ENCODE peak calls at places on chromosomes 7 and 10, in eight cellular contexts. K is Calu3; U is body of pancreas; T is foreskin fibroblast; R is uterus; J is CD8-positive, alpha-beta T cell; M is upper lobe of right lung; A is HL-60. S is an unnamed sample.

GRCh38 chr10:93032105-93032808 is 28.3 kb upstream of the CYP26C1 start:
- DNase-seq in J (no peak), T (no peak), M (no peak), A (no peak), K (no peak), R (no peak), U (no peak), S (no peak)

GRCh38 chr10:16699435-16699834 is 117.8 kb downstream of the RSU1 start:
- DNase-seq in T (no peak), J (no peak), A (no peak), M (no peak), K (no peak), R (no peak), U (no peak), S (no peak)

GRCh38 chr7:3408814-3409595 is 108.0 kb downstream of the SDK1 start:
- DNase-seq in J (no peak), A (no peak), M (no peak), R (no peak), U (no peak), K (no peak), T (no peak), S (no peak)

GRCh38 chr7:29839302-29839701 is 33.0 kb downstream of the WIPF3 start:
- DNase-seq in R (peak; percentile 49), M (no peak), A (no peak), T (peak; percentile 69), U (peak; percentile 38), J (no peak), K (no peak), S (no peak)

GRCh38 chr7:154512121-154512621 is 460.0 kb downstream of the DPP6 start:
- DNase-seq in M (no peak), R (no peak), A (no peak), K (no peak), U (no peak), T (no peak), J (no peak), S (no peak)

GRCh38 chr7:120645976-120646375 is 212.0 kb downstream of the TSPAN12 start:
- DNase-seq in A (no peak), K (no peak), M (no peak), U (no peak), T (no peak), R (no peak), J (no peak), S (no peak)

GRCh38 chr10:69902835-69903535 is 101.3 kb downstream of the COL13A1 start:
- DNase-seq in M (peak; percentile 77), U (peak; percentile 53), J (no peak), A (no peak), R (no peak), T (no peak), K (peak; percentile 47), S (no peak)

GRCh38 chr10:17502788-17503187 is 48.4 kb upstream of the ST8SIA6 start:
- DNase-seq in A (no peak), T (no peak), K (no peak), J (no peak), U (no peak), R (no peak), M (no peak), S (no peak)

GRCh38 chr10:12401466-12401865 is 52.1 kb downstream of the CAMK1D start:
- DNase-seq in T (no peak), J (no peak), M (no peak), R (no peak), K (no peak), U (no peak), A (no peak), S (no peak)

GRCh38 chr7:90337106-90337505 is 9.4 kb upstream of the GTPBP10 start:
- DNase-seq in K (no peak), T (no peak), J (no peak), A (no peak), U (no peak), R (no peak), M (no peak), S (no peak)

GRCh38 chr10:44399478-44400451 is 14.9 kb upstream of the CXCL12 start:
- DNase-seq in K (no peak), A (no peak), R (no peak), T (no peak), J (no peak), M (peak; percentile 33), U (no peak), S (no peak)

GRCh38 chr10:88156341-88156740 is 292.9 kb downstream of the PTEN start:
- DNase-seq in T (peak; percentile 97), A (no peak), R (no peak), U (no peak), M (no peak), J (no peak), K (no peak), S (no peak)

GRCh38 chr10:29535012-29535777 is 99.6 kb downstream of the SVIL start:
- DNase-seq in K (peak; percentile 93), T (peak; percentile 86), M (peak; percentile 69), A (no peak), U (peak; percentile 94), R (peak; percentile 66), J (no peak), S (peak; percentile 77)

GRCh38 chr10:60359066-60359465 is 30.6 kb downstream of the ANK3 start:
- DNase-seq in J (no peak), T (no peak), A (no peak), U (no peak), R (no peak), M (no peak), K (no peak), S (no peak)

GRCh38 chr10:96440257-96441125 is 73.2 kb downstream of the TLL2 start:
- DNase-seq in M (no peak), U (no peak), J (no peak), A (no peak), R (no peak), K (no peak), T (no peak), S (no peak)

GRCh38 chr7:40542982-40543741 is 408.4 kb downstream of the SUGCT start:
- DNase-seq in T (peak; percentile 45), J (no peak), R (no peak), M (no peak), K (no peak), U (no peak), A (no peak), S (no peak)

GRCh38 chr7:19772323-19772722 is 1.1 kb downstream of the TMEM196 start:
- DNase-seq in J (no peak), M (no peak), T (no peak), R (no peak), U (no peak), K (no peak), A (no peak), S (peak; percentile 5)

GRCh38 chr10:99331207-99331803 is 2.1 kb downstream of the CNNM1 start:
- DNase-seq in T (no peak), U (no peak), K (no peak), R (no peak), A (no peak), M (no peak), J (no peak), S (no peak)

GRCh38 chr10:133279266-133279960 is 2.7 kb upstream of the ADAM8 start:
- DNase-seq in T (no peak), M (no peak), U (no peak), A (peak; percentile 52), R (no peak), K (no peak), J (no peak), S (no peak)

GRCh38 chr7:128827971-128828711 is 2.1 kb upstream of the FLNC start:
- DNase-seq in U (no peak), R (no peak), T (peak; percentile 75), K (no peak), M (no peak), J (no peak), A (no peak), S (no peak)

GRCh38 chr7:134712196-134712595 is 65.5 kb downstream of the BPGM start:
- DNase-seq in J (no peak), R (no peak), A (no peak), T (no peak), K (no peak), U (no peak), M (no peak), S (no peak)

GRCh38 chr7:116598278-116598677 is 73.4 kb downstream of the CAV1 start:
- DNase-seq in R (no peak), T (no peak), K (peak; percentile 13), U (peak; percentile 30), A (no peak), M (no peak), J (no peak), S (no peak)

GRCh38 chr7:57071-57470 is 135.3 kb upstream of the FAM20C start:
- DNase-seq in U (peak; percentile 8), M (peak; percentile 53), A (no peak), T (no peak), J (no peak), R (no peak), K (no peak), S (no peak)

GRCh38 chr7:98640375-98640774 is 23.3 kb downstream of the NPTX2 start:
- DNase-seq in U (no peak), A (no peak), M (no peak), K (no peak), T (no peak), J (no peak), R (no peak), S (no peak)
- TF ChIP-seq CTCF in U (no peak), A (no peak), M (no peak), K (no peak), T (no peak), J (no peak), R (no peak), S (no peak)

GRCh38 chr10:109115179-109115578 is 808.1 kb downstream of the XPNPEP1 start:
- DNase-seq in M (no peak), J (no peak), A (peak; percentile 35), R (no peak), K (no peak), U (no peak), T (no peak), S (no peak)
- TF ChIP-seq CTCF in M (no peak), J (no peak), A (no peak), R (no peak), K (no peak), U (no peak), T (no peak), S (no peak)

GRCh38 chr7:94298943-94299342 is 95.8 kb upstream of the COL1A2 start:
- DNase-seq in J (no peak), R (no peak), A (no peak), K (no peak), U (no peak), M (no peak), T (peak; percentile 74), S (no peak)

GRCh38 chr7:94297397-94297838 is 97.3 kb upstream of the COL1A2 start:
- DNase-seq in T (peak; percentile 95), A (no peak), R (peak; percentile 88), U (peak; percentile 43), M (no peak), K (no peak), J (no peak), S (no peak)

GRCh38 chr7:94294471-94295131 is 100.1 kb upstream of the COL1A2 start:
- DNase-seq in K (no peak), R (no peak), J (no peak), U (no peak), M (no peak), A (no peak), T (no peak), S (no peak)

GRCh38 chr7:94296886-94297285 is 97.8 kb upstream of the COL1A2 start:
- DNase-seq in T (no peak), M (no peak), U (no peak), K (no peak), R (no peak), A (no peak), J (no peak), S (no peak)

GRCh38 chr7:94295805-94296204 is 98.9 kb upstream of the COL1A2 start:
- DNase-seq in M (no peak), K (no peak), J (no peak), U (no peak), T (peak; percentile 72), A (no peak), R (peak; percentile 19), S (no peak)
- TF ChIP-seq CTCF in M (peak; percentile 44), K (no peak), J (no peak), U (no peak), T (peak; percentile 77), A (no peak), R (peak; percentile 66), S (peak; percentile 54)

GRCh38 chr7:75961194-75961593 is 33.2 kb downstream of the TMEM120A start:
- DNase-seq in J (no peak), A (no peak), T (no peak), U (no peak), M (no peak), R (no peak), K (no peak), S (no peak)
- TF ChIP-seq CTCF in J (no peak), A (no peak), T (no peak), U (no peak), M (no peak), R (no peak), K (no peak), S (peak; percentile 38)

S was measured in neural crest cell.